ENCODE peak calls at places on chromosomes 13 and 19, in ten cellular contexts. One of them, this sample, is unnamed.

GRCh38 chr19:7333198-7334118 is 15.3 kb upstream of the ARHGEF18 start:
- DNase-seq in Calu3: peak; percentile 16
- DNase-seq in mucosa of descending colon: no peak
- DNase-seq in GM18507: no peak
- DNase-seq in heart left ventricle: peak; percentile 74
- DNase-seq in amniotic stem cell: no peak
- DNase-seq in AG04450: no peak
- DNase-seq in pancreas: no peak
- DNase-seq in neural crest cell: no peak
- DNase-seq in G401: no peak
- DNase-seq in this sample: no peak

GRCh38 chr19:32875428-32875827 is 5.9 kb upstream of the SLC7A9 start:
- DNase-seq in Calu3: no peak
- DNase-seq in mucosa of descending colon: peak; percentile 24
- DNase-seq in GM18507: no peak
- DNase-seq in heart left ventricle: no peak
- DNase-seq in amniotic stem cell: no peak
- DNase-seq in AG04450: no peak
- DNase-seq in pancreas: no peak
- DNase-seq in neural crest cell: no peak
- DNase-seq in G401: no peak
- DNase-seq in this sample: no peak

GRCh38 chr19:15869109-15869555 is 28.7 kb downstream of the CYP4F2 start:
- DNase-seq in Calu3: peak; percentile 66
- DNase-seq in mucosa of descending colon: no peak
- DNase-seq in GM18507: peak; percentile 18
- DNase-seq in heart left ventricle: no peak
- DNase-seq in amniotic stem cell: no peak
- DNase-seq in AG04450: no peak
- DNase-seq in pancreas: peak; percentile 21
- DNase-seq in neural crest cell: no peak
- DNase-seq in G401: peak; percentile 57
- DNase-seq in this sample: peak; percentile 88

GRCh38 chr13:113813070-113813748 is 50.7 kb downstream of the GAS6 start:
- DNase-seq in Calu3: no peak
- DNase-seq in mucosa of descending colon: no peak
- DNase-seq in GM18507: no peak
- DNase-seq in heart left ventricle: no peak
- DNase-seq in amniotic stem cell: no peak
- DNase-seq in AG04450: no peak
- DNase-seq in pancreas: no peak
- DNase-seq in neural crest cell: no peak
- DNase-seq in G401: no peak
- DNase-seq in this sample: no peak

GRCh38 chr13:95403349-95404140 is 102.3 kb upstream of the ABCC4 start:
- DNase-seq in Calu3: no peak
- DNase-seq in mucosa of descending colon: no peak
- DNase-seq in GM18507: no peak
- DNase-seq in heart left ventricle: no peak
- DNase-seq in amniotic stem cell: no peak
- DNase-seq in AG04450: no peak
- DNase-seq in pancreas: no peak
- DNase-seq in neural crest cell: peak; percentile 30
- DNase-seq in G401: no peak
- DNase-seq in this sample: no peak

GRCh38 chr13:103142091-103142594 is 75.9 kb upstream of the SLC10A2 start:
- DNase-seq in Calu3: no peak
- DNase-seq in mucosa of descending colon: no peak
- DNase-seq in GM18507: no peak
- DNase-seq in heart left ventricle: no peak
- DNase-seq in amniotic stem cell: no peak
- DNase-seq in AG04450: no peak
- DNase-seq in pancreas: no peak
- DNase-seq in neural crest cell: no peak
- DNase-seq in G401: no peak
- DNase-seq in this sample: no peak

GRCh38 chr19:31340059-31341025 is 8.9 kb downstream of the TSHZ3 start:
- DNase-seq in Calu3: no peak
- DNase-seq in mucosa of descending colon: no peak
- DNase-seq in GM18507: no peak
- DNase-seq in heart left ventricle: no peak
- DNase-seq in amniotic stem cell: no peak
- DNase-seq in AG04450: no peak
- DNase-seq in pancreas: no peak
- DNase-seq in neural crest cell: no peak
- DNase-seq in G401: no peak
- DNase-seq in this sample: no peak

GRCh38 chr19:15836595-15837398 is 21.3 kb upstream of the OR10H1 start:
- DNase-seq in Calu3: peak; percentile 90
- DNase-seq in mucosa of descending colon: peak; percentile 98
- DNase-seq in GM18507: peak; percentile 82
- DNase-seq in heart left ventricle: peak; percentile 96
- DNase-seq in amniotic stem cell: peak; percentile 91
- DNase-seq in AG04450: peak; percentile 79
- DNase-seq in pancreas: peak; percentile 99
- DNase-seq in neural crest cell: no peak
- DNase-seq in G401: peak; percentile 98
- DNase-seq in this sample: peak; percentile 96

GRCh38 chr13:49098198-49098597 is 121.9 kb upstream of the MLNR start:
- DNase-seq in Calu3: peak; percentile 37
- DNase-seq in mucosa of descending colon: no peak
- DNase-seq in GM18507: no peak
- DNase-seq in heart left ventricle: peak; percentile 56
- DNase-seq in amniotic stem cell: peak; percentile 38
- DNase-seq in AG04450: peak; percentile 83
- DNase-seq in pancreas: no peak
- DNase-seq in neural crest cell: no peak
- DNase-seq in G401: peak; percentile 63
- DNase-seq in this sample: no peak

GRCh38 chr13:44004881-44005280 is 125.2 kb downstream of the LACC1 start:
- DNase-seq in Calu3: no peak
- DNase-seq in mucosa of descending colon: no peak
- DNase-seq in GM18507: no peak
- DNase-seq in heart left ventricle: no peak
- DNase-seq in amniotic stem cell: peak; percentile 36
- DNase-seq in AG04450: peak; percentile 23
- DNase-seq in pancreas: no peak
- DNase-seq in neural crest cell: no peak
- DNase-seq in G401: no peak
- DNase-seq in this sample: no peak

GRCh38 chr19:49403404-49404187 is 15.5 kb downstream of the KASH5 start:
- DNase-seq in Calu3: no peak
- DNase-seq in mucosa of descending colon: no peak
- DNase-seq in GM18507: no peak
- DNase-seq in heart left ventricle: no peak
- DNase-seq in amniotic stem cell: no peak
- DNase-seq in AG04450: no peak
- DNase-seq in pancreas: no peak
- DNase-seq in neural crest cell: no peak
- DNase-seq in G401: peak; percentile 32
- DNase-seq in this sample: peak; percentile 61

GRCh38 chr19:9295411-9295849 is 14.2 kb downstream of the ZNF699 start:
- DNase-seq in Calu3: no peak
- DNase-seq in mucosa of descending colon: no peak
- DNase-seq in GM18507: no peak
- DNase-seq in heart left ventricle: no peak
- DNase-seq in amniotic stem cell: no peak
- DNase-seq in AG04450: no peak
- DNase-seq in pancreas: no peak
- DNase-seq in neural crest cell: no peak
- DNase-seq in G401: no peak
- DNase-seq in this sample: no peak

GRCh38 chr19:39448271-39448670 is 2.9 kb downstream of the SUPT5H start:
- DNase-seq in Calu3: no peak
- DNase-seq in mucosa of descending colon: peak; percentile 40
- DNase-seq in GM18507: peak; percentile 22
- DNase-seq in heart left ventricle: no peak
- DNase-seq in amniotic stem cell: no peak
- DNase-seq in AG04450: no peak
- DNase-seq in pancreas: no peak
- DNase-seq in neural crest cell: no peak
- DNase-seq in G401: no peak
- DNase-seq in this sample: no peak

GRCh38 chr13:75263741-75264407 is 218.1 kb downstream of the TBC1D4 start:
- DNase-seq in Calu3: no peak
- DNase-seq in mucosa of descending colon: no peak
- DNase-seq in GM18507: no peak
- DNase-seq in heart left ventricle: no peak
- DNase-seq in amniotic stem cell: no peak
- DNase-seq in AG04450: no peak
- DNase-seq in pancreas: no peak
- DNase-seq in neural crest cell: no peak
- DNase-seq in G401: no peak
- DNase-seq in this sample: no peak

GRCh38 chr19:17107546-17108452 is 32.2 kb downstream of the MYO9B start:
- DNase-seq in Calu3: peak; percentile 81
- DNase-seq in mucosa of descending colon: peak; percentile 85
- DNase-seq in GM18507: no peak
- DNase-seq in heart left ventricle: peak; percentile 75
- DNase-seq in amniotic stem cell: peak; percentile 97
- DNase-seq in AG04450: peak; percentile 83
- DNase-seq in pancreas: peak; percentile 47
- DNase-seq in neural crest cell: no peak
- DNase-seq in G401: peak; percentile 23
- DNase-seq in this sample: no peak

GRCh38 chr13:28718186-28718537 is 608 bp downstream of the SLC46A3 start:
- DNase-seq in Calu3: no peak
- DNase-seq in mucosa of descending colon: no peak
- DNase-seq in GM18507: no peak
- DNase-seq in heart left ventricle: no peak
- DNase-seq in amniotic stem cell: no peak
- DNase-seq in AG04450: no peak
- DNase-seq in pancreas: no peak
- DNase-seq in neural crest cell: no peak
- DNase-seq in G401: peak; percentile 72
- DNase-seq in this sample: no peak

GRCh38 chr19:34662919-34663318 is 14.0 kb downstream of the SCGB2B2 start:
- DNase-seq in Calu3: peak; percentile 45
- DNase-seq in mucosa of descending colon: no peak
- DNase-seq in GM18507: no peak
- DNase-seq in heart left ventricle: no peak
- DNase-seq in amniotic stem cell: no peak
- DNase-seq in AG04450: no peak
- DNase-seq in pancreas: no peak
- DNase-seq in neural crest cell: no peak
- DNase-seq in G401: peak; percentile 31
- DNase-seq in this sample: peak; percentile 31

This sample was measured in K562.